ENCODE peak calls at places on chromosome X, in six cellular contexts. One of them, this sample, is unnamed.

GRCh38 chrX:112874140-112874539 is 33.5 kb upstream of the AMOT start:
- DNase-seq in heart left ventricle: no peak
- DNase-seq in ovary: no peak
- DNase-seq in H54: no peak
- DNase-seq in HCT116: no peak
- DNase-seq in gastrocnemius medialis: no peak
- DNase-seq in this sample: no peak

GRCh38 chrX:14529288-14529989 is at the start of gene GLRA2:
- DNase-seq in heart left ventricle: no peak
- DNase-seq in ovary: peak; percentile 22
- DNase-seq in H54: no peak
- DNase-seq in HCT116: no peak
- DNase-seq in gastrocnemius medialis: no peak
- DNase-seq in this sample: no peak

GRCh38 chrX:12657881-12658280 is 133.3 kb upstream of the PRPS2 start:
- DNase-seq in heart left ventricle: no peak
- DNase-seq in ovary: no peak
- DNase-seq in H54: no peak
- DNase-seq in HCT116: no peak
- DNase-seq in gastrocnemius medialis: no peak
- DNase-seq in this sample: no peak

GRCh38 chrX:20333672-20334071 is 67.0 kb upstream of the RPS6KA3 start:
- DNase-seq in heart left ventricle: no peak
- DNase-seq in ovary: no peak
- DNase-seq in H54: no peak
- DNase-seq in HCT116: no peak
- DNase-seq in gastrocnemius medialis: no peak
- DNase-seq in this sample: no peak

GRCh38 chrX:26262121-26262523 is 46.2 kb downstream of the MAGEB5 start:
- DNase-seq in heart left ventricle: no peak
- DNase-seq in ovary: no peak
- DNase-seq in H54: no peak
- DNase-seq in HCT116: no peak
- DNase-seq in gastrocnemius medialis: no peak
- DNase-seq in this sample: no peak

GRCh38 chrX:129549124-129549523 is 9.1 kb downstream of the OCRL start:
- DNase-seq in heart left ventricle: no peak
- DNase-seq in ovary: no peak
- DNase-seq in H54: no peak
- DNase-seq in HCT116: no peak
- DNase-seq in gastrocnemius medialis: no peak
- DNase-seq in this sample: no peak

GRCh38 chrX:129721414-129721813 is 17.4 kb upstream of the XPNPEP2 start:
- DNase-seq in heart left ventricle: no peak
- DNase-seq in ovary: no peak
- DNase-seq in H54: no peak
- DNase-seq in HCT116: no peak
- DNase-seq in gastrocnemius medialis: no peak
- DNase-seq in this sample: no peak

GRCh38 chrX:73850124-73851013 is 287.4 kb downstream of the CHIC1 start:
- DNase-seq in heart left ventricle: peak; percentile 46
- DNase-seq in ovary: peak; percentile 51
- DNase-seq in H54: peak; percentile 8
- DNase-seq in HCT116: peak; percentile 7
- DNase-seq in gastrocnemius medialis: no peak
- DNase-seq in this sample: peak; percentile 0

GRCh38 chrX:70434352-70434866 is 10.2 kb upstream of the DLG3 start:
- DNase-seq in heart left ventricle: peak; percentile 92
- DNase-seq in ovary: peak; percentile 87
- DNase-seq in H54: peak; percentile 83
- DNase-seq in HCT116: peak; percentile 72
- DNase-seq in gastrocnemius medialis: peak; percentile 86
- DNase-seq in this sample: peak; percentile 65

GRCh38 chrX:154515803-154516654 is at the start of gene FAM3A:
- DNase-seq in heart left ventricle: peak; percentile 95
- DNase-seq in ovary: peak; percentile 95
- DNase-seq in H54: peak; percentile 66
- DNase-seq in HCT116: peak; percentile 65
- DNase-seq in gastrocnemius medialis: peak; percentile 93
- DNase-seq in this sample: peak; percentile 93
- TF ChIP-seq POLR2A in heart left ventricle: peak; percentile 94
- TF ChIP-seq POLR2A in ovary: peak; percentile 95
- TF ChIP-seq POLR2A in H54: peak; percentile 70
- TF ChIP-seq POLR2A in HCT116: peak; percentile 36
- TF ChIP-seq POLR2A in gastrocnemius medialis: peak; percentile 88
- TF ChIP-seq POLR2A in this sample: peak; percentile 82

GRCh38 chrX:24148535-24149345 is 789 bp upstream of the ZFX start:
- DNase-seq in heart left ventricle: peak; percentile 51
- DNase-seq in ovary: peak; percentile 76
- DNase-seq in H54: no peak
- DNase-seq in HCT116: no peak
- DNase-seq in gastrocnemius medialis: no peak
- DNase-seq in this sample: no peak
- TF ChIP-seq POLR2A in heart left ventricle: no peak
- TF ChIP-seq POLR2A in ovary: no peak
- TF ChIP-seq POLR2A in H54: no peak
- TF ChIP-seq POLR2A in HCT116: no peak
- TF ChIP-seq POLR2A in gastrocnemius medialis: no peak
- TF ChIP-seq POLR2A in this sample: no peak

GRCh38 chrX:1598876-1599790 is 7.7 kb downstream of the AKAP17A start:
- DNase-seq in heart left ventricle: no peak
- DNase-seq in ovary: no peak
- DNase-seq in H54: no peak
- DNase-seq in HCT116: no peak
- DNase-seq in gastrocnemius medialis: no peak
- DNase-seq in this sample: no peak

GRCh38 chrX:1599791-1600405 is 8.5 kb downstream of the AKAP17A start:
- DNase-seq in heart left ventricle: no peak
- DNase-seq in ovary: no peak
- DNase-seq in H54: no peak
- DNase-seq in HCT116: no peak
- DNase-seq in gastrocnemius medialis: no peak
- DNase-seq in this sample: no peak

GRCh38 chrX:1601051-1601767 is 9.8 kb downstream of the AKAP17A start:
- DNase-seq in heart left ventricle: no peak
- DNase-seq in ovary: no peak
- DNase-seq in H54: no peak
- DNase-seq in HCT116: no peak
- DNase-seq in gastrocnemius medialis: no peak
- DNase-seq in this sample: no peak

GRCh38 chrX:1600406-1601050 is 9.1 kb downstream of the AKAP17A start:
- DNase-seq in heart left ventricle: no peak
- DNase-seq in ovary: no peak
- DNase-seq in H54: no peak
- DNase-seq in HCT116: no peak
- DNase-seq in gastrocnemius medialis: no peak
- DNase-seq in this sample: no peak

DNA sequence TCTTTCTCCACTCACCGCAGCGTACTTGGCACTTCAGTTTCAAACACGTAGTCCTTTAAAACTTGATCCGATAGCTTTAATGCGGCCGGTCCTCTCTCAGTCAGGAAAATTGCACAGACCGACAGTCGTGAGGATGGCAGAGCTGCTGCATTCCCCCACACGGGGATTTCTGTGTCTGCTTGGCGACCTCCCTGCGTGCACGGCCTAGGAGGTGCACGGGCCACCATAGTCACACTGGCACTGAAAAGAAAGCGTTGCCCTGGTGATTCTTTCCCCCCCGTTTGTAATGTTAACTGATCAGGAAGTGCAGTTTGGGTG is 10.3 kb downstream of the AKAP17A start:
- DNase-seq in heart left ventricle: no peak
- DNase-seq in ovary: no peak
- DNase-seq in H54: no peak
- DNase-seq in HCT116: no peak
- DNase-seq in gastrocnemius medialis: no peak
- DNase-seq in this sample: no peak
- TF ChIP-seq POLR2A in heart left ventricle: no peak
- TF ChIP-seq POLR2A in ovary: no peak
- TF ChIP-seq POLR2A in H54: no peak
- TF ChIP-seq POLR2A in HCT116: no peak
- TF ChIP-seq POLR2A in gastrocnemius medialis: no peak
- TF ChIP-seq POLR2A in this sample: no peak

GRCh38 chrX:66074920-66075879 is 35.3 kb upstream of the VSIG4 start:
- DNase-seq in heart left ventricle: peak; percentile 67
- DNase-seq in ovary: no peak
- DNase-seq in H54: no peak
- DNase-seq in HCT116: no peak
- DNase-seq in gastrocnemius medialis: peak; percentile 48
- DNase-seq in this sample: no peak
- TF ChIP-seq POLR2A in heart left ventricle: no peak
- TF ChIP-seq POLR2A in ovary: no peak
- TF ChIP-seq POLR2A in H54: no peak
- TF ChIP-seq POLR2A in HCT116: no peak
- TF ChIP-seq POLR2A in gastrocnemius medialis: no peak
- TF ChIP-seq POLR2A in this sample: no peak

DNA sequence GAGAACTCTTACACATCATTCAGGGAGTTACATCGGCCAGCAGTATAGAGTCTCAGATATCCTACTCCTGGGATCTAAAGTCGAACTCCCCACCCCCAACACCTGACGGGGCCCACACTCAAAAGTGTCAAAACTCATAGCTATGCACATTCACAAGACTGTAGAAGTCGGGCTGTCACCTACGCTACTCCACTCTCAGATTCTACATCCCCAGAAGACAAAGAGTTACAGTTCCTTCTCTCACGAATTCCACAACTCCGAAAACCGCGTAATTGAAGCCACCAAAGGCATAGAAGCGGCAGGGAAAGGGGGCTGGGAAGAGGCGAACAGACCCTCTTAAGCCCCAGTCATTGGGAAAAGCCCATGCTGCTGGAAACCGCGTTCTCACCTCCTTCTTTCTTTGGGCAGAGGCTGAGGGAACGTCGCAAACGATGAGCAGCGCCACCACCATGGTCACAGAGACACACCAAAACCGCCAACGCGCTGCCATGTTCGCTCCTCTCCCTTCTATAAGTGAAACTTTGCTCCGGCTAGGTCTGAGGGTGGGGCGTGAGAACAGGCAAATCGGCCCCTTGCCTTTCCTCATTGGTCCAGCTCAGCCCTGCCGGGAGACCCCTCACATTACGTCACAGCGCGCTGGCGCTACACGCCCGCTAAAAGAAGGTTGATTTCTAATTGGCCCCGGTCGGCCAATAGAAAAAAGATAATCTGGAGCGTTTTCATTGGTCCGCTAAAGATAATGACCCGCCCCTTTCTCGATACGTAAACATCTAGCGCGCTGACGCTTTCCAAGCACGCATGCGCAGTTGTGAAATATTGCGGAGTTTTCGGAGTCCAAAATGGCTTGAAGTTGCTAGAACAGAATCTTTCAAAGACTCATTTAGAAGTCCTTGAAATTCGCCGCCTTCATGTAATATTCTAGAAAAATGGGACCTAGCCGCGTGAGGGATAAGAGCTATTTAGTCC is at the start of gene MAGT1:
- DNase-seq in heart left ventricle: peak; percentile 92
- DNase-seq in ovary: peak; percentile 88
- DNase-seq in H54: peak; percentile 57
- DNase-seq in HCT116: peak; percentile 92
- DNase-seq in gastrocnemius medialis: peak; percentile 94
- DNase-seq in this sample: peak; percentile 98
- TF ChIP-seq POLR2A in heart left ventricle: peak; percentile 80
- TF ChIP-seq POLR2A in ovary: peak; percentile 80
- TF ChIP-seq POLR2A in H54: peak; percentile 83
- TF ChIP-seq POLR2A in HCT116: no peak
- TF ChIP-seq POLR2A in gastrocnemius medialis: peak; percentile 89
- TF ChIP-seq POLR2A in this sample: peak; percentile 95